ENCODE peak calls at places on chromosomes 11 and 22, in six cellular contexts. Z, P, F, T, S and C are unnamed samples.
A peak's percentile ranks its signal among the peaks of the same experiment; 100 is the strongest.

GRCh38 chr11:77473001-77473800 is 693 bp downstream of the PAK1 start:
- DNase-seq in T (peak; percentile 70), Z (no peak), P (peak; percentile 30), S (peak; percentile 39), F (no peak), C (peak; percentile 72)

GRCh38 chr11:68090706-68091105 is 30.5 kb downstream of the CHKA start:
- DNase-seq in F (no peak), P (no peak), T (no peak), Z (peak; percentile 11), S (no peak), C (no peak)

GRCh38 chr11:92830382-92831148 is 138.9 kb upstream of the MTNR1B start:
- DNase-seq in T (no peak), Z (no peak), F (no peak), P (no peak), S (no peak), C (no peak)

GRCh38 chr11:68145120-68145866 is 24.1 kb upstream of the CHKA start:
- DNase-seq in T (no peak), P (no peak), F (no peak), Z (no peak), S (no peak), C (peak; percentile 30)

GRCh38 chr11:116835042-116835772 is 2.2 kb downstream of the APOA1 start:
- DNase-seq in F (no peak), S (no peak), P (no peak), T (peak; percentile 56), Z (no peak), C (no peak)

GRCh38 chr11:95142431-95142830 is 52.8 kb downstream of the ENDOD1 start:
- DNase-seq in T (no peak), P (no peak), Z (no peak), F (no peak), S (no peak), C (no peak)

GRCh38 chr11:9015677-9016076 is 11.9 kb upstream of the NRIP3 start:
- DNase-seq in P (peak; percentile 65), T (peak; percentile 82), Z (peak; percentile 78), F (peak; percentile 50), S (peak; percentile 80), C (peak; percentile 65)

GRCh38 chr11:14644396-14645246 is 1.0 kb downstream of the PDE3B start:
- DNase-seq in S (peak; percentile 43), T (peak; percentile 63), P (peak; percentile 43), F (no peak), Z (no peak), C (peak; percentile 21)

GRCh38 chr11:69307421-69307820 is 13.5 kb downstream of the MYEOV start:
- DNase-seq in S (no peak), Z (no peak), P (no peak), F (no peak), T (no peak), C (no peak)

GRCh38 chr11:94543695-94544581 is at the start of gene FUT4:
- DNase-seq in S (peak; percentile 87), Z (peak; percentile 74), T (peak; percentile 90), F (peak; percentile 51), P (peak; percentile 72), C (peak; percentile 93)

GRCh38 chr11:57499413-57499982 is 16.0 kb downstream of the SLC43A1 start:
- DNase-seq in P (peak; percentile 91), Z (peak; percentile 82), S (peak; percentile 91), F (peak; percentile 89), T (peak; percentile 99), C (peak; percentile 91)

GRCh38 chr22:22883090-22883727 is 4.4 kb upstream of the IGLL5 start:
- DNase-seq in Z (no peak), F (no peak), T (no peak), P (no peak), S (no peak), C (no peak)

GRCh38 chr22:22886546-22886945 is 1.1 kb upstream of the IGLL5 start:
- DNase-seq in Z (no peak), T (peak; percentile 12), S (no peak), P (no peak), F (no peak), C (no peak)

GRCh38 chr22:22884888-22885840 is 2.5 kb upstream of the IGLL5 start:
- DNase-seq in S (no peak), Z (no peak), T (peak; percentile 20), F (no peak), P (no peak), C (no peak)

GRCh38 chr22:22882033-22882717 is 5.4 kb upstream of the IGLL5 start:
- DNase-seq in F (no peak), Z (no peak), T (peak; percentile 61), S (no peak), P (no peak), C (peak; percentile 3)

DNA sequence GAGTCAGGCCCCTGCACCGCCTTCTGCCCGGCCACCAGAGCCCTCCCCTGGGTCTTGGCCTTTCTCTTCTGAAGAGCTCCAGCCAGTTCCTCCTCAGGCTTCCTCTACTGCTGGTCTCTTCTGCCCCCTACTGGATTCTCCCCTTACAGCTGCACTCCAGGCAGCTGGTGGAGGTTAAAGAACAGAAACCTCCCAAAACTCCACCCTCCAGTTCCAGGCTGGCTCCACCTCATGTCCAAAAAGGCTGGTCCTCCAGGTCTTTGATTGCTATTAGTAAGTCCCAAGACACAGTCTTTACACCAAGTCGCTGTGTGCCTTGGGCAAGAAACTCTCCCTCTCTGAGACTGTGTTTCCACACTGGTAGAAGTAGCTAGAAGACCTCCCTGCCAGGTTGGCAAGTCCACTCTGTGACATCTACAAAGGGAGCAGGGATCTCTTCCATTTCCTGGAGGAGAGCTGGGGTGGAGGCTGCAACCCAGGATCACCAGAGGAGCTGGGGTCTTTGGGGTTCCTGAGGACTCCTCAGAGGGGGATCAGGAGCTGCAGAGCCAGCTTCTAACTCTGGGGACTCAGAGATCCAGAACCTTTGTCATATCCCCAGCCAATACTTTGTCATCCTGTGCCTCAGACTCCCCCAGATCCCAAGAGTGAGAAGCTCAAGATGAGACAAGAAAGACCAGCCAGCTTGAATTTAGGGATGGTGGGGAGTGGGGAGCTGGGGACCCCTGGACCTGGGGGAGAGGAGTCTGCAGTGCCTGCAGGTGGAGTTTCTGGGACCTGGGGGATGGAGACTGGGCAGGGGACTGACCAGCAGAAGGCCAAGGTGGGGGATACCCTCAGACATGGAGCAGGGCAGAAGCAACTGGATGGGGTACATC is 3.4 kb upstream of the IGLL5 start:
- DNase-seq in Z (peak; percentile 45), S (peak; percentile 3), F (no peak), T (peak; percentile 84), P (peak; percentile 52), C (peak; percentile 83)
- H4K91ac ChIP-seq in Z (no peak overlapping the region), S (no peak overlapping the region), F (no peak overlapping the region), T (no peak overlapping the region), P (no peak overlapping the region), C (no peak overlapping the region)

GRCh38 chr11:117996058-117996457 is 9.9 kb downstream of the IL10RA start:
- DNase-seq in P (no peak), Z (no peak), S (no peak), T (no peak), F (no peak), C (no peak)

GRCh38 chr11:117992136-117992535 is 5.9 kb downstream of the IL10RA start:
- DNase-seq in F (no peak), S (no peak), T (no peak), P (no peak), Z (no peak), C (no peak)

GRCh38 chr11:117995472-117995871 is 9.3 kb downstream of the IL10RA start:
- DNase-seq in F (no peak), P (no peak), Z (no peak), S (no peak), T (no peak), C (no peak)

GRCh38 chr11:117992620-117993019 is 6.4 kb downstream of the IL10RA start:
- DNase-seq in F (no peak), P (no peak), T (no peak), S (no peak), Z (no peak), C (no peak)

GRCh38 chr11:117993988-117994741 is 8.0 kb downstream of the IL10RA start:
- DNase-seq in Z (no peak), S (no peak), F (no peak), P (no peak), T (no peak), C (no peak)
- H4K91ac ChIP-seq in Z (no peak overlapping the region), S (no peak overlapping the region), F (no peak overlapping the region), P (no peak overlapping the region), T (no peak overlapping the region), C (no peak overlapping the region)

GRCh38 chr11:3219281-3219892 is 774 bp upstream of the MRGPRG start:
- DNase-seq in Z (no peak), T (peak; percentile 27), F (no peak), P (no peak), S (no peak), C (no peak)

GRCh38 chr11:3217751-3218482 is 696 bp downstream of the MRGPRG start:
- DNase-seq in Z (no peak), P (no peak), F (no peak), S (no peak), T (peak; percentile 36), C (no peak)

GRCh38 chr11:3220521-3221407 is 2.2 kb upstream of the MRGPRG start:
- DNase-seq in T (peak; percentile 26), S (no peak), P (no peak), F (no peak), Z (no peak), C (no peak)

GRCh38 chr11:3220101-3220500 is 1.5 kb upstream of the MRGPRG start:
- DNase-seq in S (no peak), T (peak; percentile 26), P (no peak), F (no peak), Z (no peak), C (no peak)

DNA sequence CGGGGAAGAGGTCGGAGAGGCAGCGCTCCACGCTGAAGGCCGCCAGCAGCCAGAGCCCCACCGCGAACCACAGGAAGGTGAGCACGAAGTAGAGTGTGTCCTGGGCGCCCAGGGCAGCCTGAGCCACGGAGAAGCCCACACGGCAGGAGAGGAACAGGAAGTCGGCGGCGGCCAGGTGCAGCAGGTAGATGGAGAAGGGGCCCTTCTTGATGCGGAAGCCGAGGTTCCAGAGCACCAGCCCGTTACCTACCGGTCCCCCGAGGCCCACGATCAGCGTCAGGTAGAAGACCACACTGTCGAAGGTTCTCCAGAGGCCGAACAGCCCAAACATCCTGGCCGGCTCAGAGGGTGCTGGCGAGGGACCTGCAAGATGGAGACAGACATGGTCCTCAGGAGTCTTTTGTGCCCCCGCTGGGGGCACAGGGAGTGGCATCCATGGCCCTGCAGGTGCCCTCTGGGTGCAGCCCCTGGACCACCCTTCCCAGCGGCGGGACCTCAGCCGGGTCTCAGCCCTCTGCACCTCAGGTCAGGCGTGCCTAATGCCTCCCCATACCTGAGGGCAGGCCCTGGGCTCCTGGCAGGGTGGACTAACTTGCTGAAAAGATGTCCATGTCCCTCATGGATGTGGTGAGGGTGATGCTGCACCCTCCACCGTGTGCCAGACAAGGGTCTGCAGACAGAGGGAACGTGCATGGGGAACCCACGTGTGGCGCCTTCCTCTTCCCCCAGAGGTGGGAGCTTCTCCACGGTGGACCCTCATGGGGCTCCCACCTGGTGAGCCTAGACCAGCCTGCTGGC is at the start of gene MRGPRG:
- DNase-seq in T (peak; percentile 25), P (no peak), Z (no peak), S (no peak), F (no peak), C (no peak)
- H4K91ac ChIP-seq in T (no peak within 1 kb of the TSS), P (no peak within 1 kb of the TSS), Z (no peak within 1 kb of the TSS), S (no peak within 1 kb of the TSS), F (peak within 1 kb of the TSS; percentile 76), C (no peak within 1 kb of the TSS)

DNA sequence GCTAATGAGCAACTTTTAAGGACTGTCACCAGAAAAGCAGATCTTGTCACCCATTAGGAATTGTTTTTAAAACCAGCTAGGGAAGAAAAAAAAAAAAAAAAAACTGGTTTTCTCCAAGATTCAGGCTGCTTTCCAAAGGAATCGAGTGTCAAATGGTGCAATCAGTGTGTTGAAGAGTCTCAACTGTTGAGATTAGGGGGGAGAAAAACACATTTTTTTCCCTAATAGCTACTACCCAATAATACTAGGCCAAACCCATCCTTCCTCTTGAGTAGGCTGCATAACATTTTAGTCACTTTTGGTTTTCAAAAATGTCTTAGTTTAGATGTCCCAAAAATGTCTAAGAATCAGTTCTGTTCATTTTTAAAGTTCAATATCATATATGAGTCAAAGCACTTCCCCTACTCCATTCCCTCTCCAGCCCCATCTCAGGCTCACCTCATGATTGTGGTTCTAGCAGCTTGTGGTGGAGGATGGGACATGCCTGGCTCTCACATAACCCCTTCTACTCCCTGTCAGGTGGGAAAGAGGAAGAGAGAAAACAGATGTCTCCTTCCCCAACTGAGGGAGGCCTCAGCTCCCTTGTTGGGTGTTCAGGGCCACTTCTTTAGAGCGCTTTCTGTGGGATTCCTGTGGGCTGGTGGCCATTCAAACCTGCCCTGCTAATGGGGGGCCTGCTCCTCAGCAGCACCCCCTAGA is 193.6 kb downstream of the CWF19L2 start:
- DNase-seq in F (no peak), T (no peak), S (no peak), Z (no peak), P (no peak), C (no peak)
- H4K91ac ChIP-seq in F (no peak overlapping the region), T (no peak overlapping the region), S (no peak overlapping the region), Z (no peak overlapping the region), P (no peak overlapping the region), C (no peak overlapping the region)